ENCODE peak calls at places on chromosomes 7 and 10, in seven cellular contexts. A is GM23248; F is sigmoid colon; G is stimulated activated CD8-positive, alpha-beta memory T cell treated with anti-CD3 and anti-CD28 coated beads, Interleukin-4, amount 100 ng/mL, for 24 hours; O is activated CD8-positive, alpha-beta memory T cell treated with anti-CD3 and anti-CD28 coated beads for 48 hours; Z is stimulated activated CD4-positive, alpha-beta T cell treated with anti-CD3 and anti-CD28 coated beads, Interleukin-2, amount 100 ng/mL, for 48 hours; Q is NCI-H1092 treated with DMSO at 0.1 percent for 48 hours. S is an unnamed sample.

GRCh38 chr7:138142583-138143201 is 66.4 kb downstream of the AKR1D1 start:
- DNase-seq in A (no peak), F (no peak), G (no peak), O (no peak), Z (no peak), Q (no peak), S (no peak)

GRCh38 chr7:136528329-136528728 is 340.1 kb upstream of the CHRM2 start:
- DNase-seq in A (peak; percentile 85), F (no peak), G (no peak), O (no peak), Z (no peak), Q (no peak), S (no peak)

GRCh38 chr7:34949356-34949755 is 87.9 kb downstream of the DPY19L1 start:
- DNase-seq in A (peak; percentile 32), F (no peak), G (no peak), O (no peak), Z (no peak), Q (no peak), S (no peak)

GRCh38 chr7:144384071-144384470 is 19.4 kb downstream of the NOBOX start:
- DNase-seq in A (no peak), F (peak; percentile 17), G (no peak), O (no peak), Z (no peak), Q (no peak), S (no peak)

GRCh38 chr10:46539596-46540411 is 16.7 kb downstream of the GPRIN2 start:
- DNase-seq in A (peak; percentile 74), F (no peak), G (no peak), O (no peak), Z (no peak), Q (no peak), S (no peak)

GRCh38 chr10:78571916-78572315 is 496.9 kb upstream of the ZMIZ1 start:
- DNase-seq in A (no peak), F (peak; percentile 59), G (no peak), O (no peak), Z (no peak), Q (no peak), S (no peak)

GRCh38 chr10:98855403-98856189 is 380.1 kb downstream of the HPSE2 start:
- DNase-seq in A (no peak), F (no peak), G (no peak), O (no peak), Z (no peak), Q (no peak), S (no peak)

GRCh38 chr10:127313996-127314700 is 117.8 kb upstream of the INSYN2A start:
- DNase-seq in A (no peak), F (no peak), G (no peak), O (no peak), Z (no peak), Q (no peak), S (no peak)

GRCh38 chr10:111989136-111990050 is 194.2 kb downstream of the GPAM start:
- DNase-seq in A (no peak), F (no peak), G (no peak), O (no peak), Z (no peak), Q (no peak), S (no peak)

GRCh38 chr10:5732141-5732540 is 47.5 kb downstream of the TASOR2 start:
- DNase-seq in A (no peak), F (no peak), G (no peak), O (no peak), Z (no peak), Q (no peak), S (no peak)

GRCh38 chr7:129108583-129108982 is 35.9 kb upstream of the TSPAN33 start:
- DNase-seq in A (peak; percentile 12), F (no peak), G (no peak), O (no peak), Z (no peak), Q (no peak), S (no peak)

GRCh38 chr10:37488792-37489657 is 363.6 kb downstream of the ANKRD30A start:
- DNase-seq in A (peak; percentile 63), F (no peak), G (no peak), O (no peak), Z (no peak), Q (no peak), S (no peak)

GRCh38 chr7:80981405-80981804 is 62.6 kb upstream of the SEMA3C start:
- DNase-seq in A (no peak), F (no peak), G (no peak), O (no peak), Z (no peak), Q (no peak), S (no peak)

GRCh38 chr7:28315565-28316420 is 96.5 kb upstream of the CREB5 start:
- DNase-seq in A (peak; percentile 54), F (peak; percentile 82), G (no peak), O (no peak), Z (no peak), Q (no peak), S (no peak)

GRCh38 chr10:92239185-92239599 is 51.7 kb downstream of the CPEB3 start:
- DNase-seq in A (no peak), F (peak; percentile 63), G (no peak), O (no peak), Z (no peak), Q (no peak), S (no peak)

GRCh38 chr7:34382166-34382893 is 275.7 kb upstream of the NPSR1 start:
- DNase-seq in A (no peak), F (no peak), G (no peak), O (no peak), Z (no peak), Q (no peak), S (no peak)

GRCh38 chr10:118840071-118840775 is 85.5 kb upstream of the CACUL1 start:
- DNase-seq in A (no peak), F (no peak), G (peak; percentile 47), O (no peak), Z (peak; percentile 28), Q (no peak), S (peak; percentile 71)

GRCh38 chr7:40623863-40624262 is 489.1 kb downstream of the SUGCT start:
- DNase-seq in A (no peak), F (no peak), G (no peak), O (no peak), Z (no peak), Q (no peak), S (no peak)

GRCh38 chr7:36747251-36747968 is 23.1 kb upstream of the AOAH start:
- DNase-seq in A (peak; percentile 3), F (no peak), G (no peak), O (no peak), Z (no peak), Q (no peak), S (no peak)

GRCh38 chr10:4391683-4392082 is 434.3 kb upstream of the AKR1E2 start:
- DNase-seq in A (no peak), F (no peak), G (no peak), O (no peak), Z (no peak), Q (no peak), S (no peak)

GRCh38 chr7:158080899-158081445 is 506.7 kb downstream of the PTPRN2 start:
- DNase-seq in A (no peak), F (no peak), G (no peak), O (no peak), Z (no peak), Q (no peak), S (no peak)

GRCh38 chr7:157470699-157471098 is 133.9 kb downstream of the DNAJB6 start:
- DNase-seq in A (no peak), F (peak; percentile 33), G (no peak), O (no peak), Z (no peak), Q (no peak), S (no peak)

GRCh38 chr10:110436554-110437350 is 61.0 kb upstream of the DUSP5 start:
- DNase-seq in A (no peak), F (peak; percentile 36), G (no peak), O (no peak), Z (no peak), Q (no peak), S (no peak)

GRCh38 chr7:37208528-37208927 is 240.1 kb downstream of the ELMO1 start:
- DNase-seq in A (peak; percentile 33), F (peak; percentile 93), G (no peak), O (no peak), Z (no peak), Q (peak; percentile 27), S (no peak)

GRCh38 chr7:124810605-124811004 is 45.0 kb upstream of the GPR37 start:
- DNase-seq in A (no peak), F (no peak), G (no peak), O (no peak), Z (no peak), Q (no peak), S (no peak)

GRCh38 chr7:146982482-146982881 is 865.9 kb downstream of the CNTNAP2 start:
- DNase-seq in A (no peak), F (no peak), G (no peak), O (no peak), Z (no peak), Q (no peak), S (no peak)

GRCh38 chr7:32501522-32501921 is 6.2 kb downstream of the AVL9 start:
- DNase-seq in A (peak; percentile 81), F (no peak), G (no peak), O (no peak), Z (no peak), Q (no peak), S (no peak)

GRCh38 chr7:157543276-157543675 is 206.5 kb downstream of the DNAJB6 start:
- DNase-seq in A (no peak), F (peak; percentile 50), G (no peak), O (no peak), Z (no peak), Q (no peak), S (no peak)

GRCh38 chr7:73701357-73701995 is 18.0 kb downstream of the STX1A start:
- DNase-seq in A (peak; percentile 60), F (no peak), G (no peak), O (no peak), Z (no peak), Q (peak; percentile 34), S (no peak)

GRCh38 chr10:75208177-75208576 is 2.4 kb upstream of the VDAC2 start:
- DNase-seq in A (peak; percentile 89), F (peak; percentile 60), G (no peak), O (no peak), Z (no peak), Q (no peak), S (no peak)

GRCh38 chr10:22464966-22465627 is 119.8 kb downstream of the SPAG6 start:
- DNase-seq in A (no peak), F (no peak), G (no peak), O (no peak), Z (no peak), Q (no peak), S (no peak)

GRCh38 chr7:22332481-22332880 is 24.5 kb downstream of the RAPGEF5 start:
- DNase-seq in A (no peak), F (no peak), G (no peak), O (no peak), Z (no peak), Q (peak; percentile 50), S (no peak)

GRCh38 chr10:114821915-114822770 is 563 bp downstream of the FHIP2A start:
- DNase-seq in A (peak; percentile 65), F (peak; percentile 72), G (peak; percentile 10), O (peak; percentile 4), Z (peak; percentile 25), Q (peak; percentile 57), S (peak; percentile 26)

S was measured in activated naive CD8-positive, alpha-beta T cell treated with anti-CD3 and anti-CD28 coated beads for 36 hours.